ENCODE peak calls at places on chromosome 6, in five cellular contexts. O, U, A, D and E are unnamed samples.

GRCh38 chr6:40550096-40550731 is 37.0 kb downstream of the LRFN2 start:
- DNase-seq in O (peak), U (peak), D (no peak), A (peak), E (peak)

GRCh38 chr6:115071962-115072361 is 729.1 kb upstream of the HS3ST5 start:
- DNase-seq in U (no peak), A (no peak), O (peak), D (no peak), E (no peak)

GRCh38 chr6:27279513-27280063 is 32.1 kb downstream of the PRSS16 start:
- DNase-seq in O (no peak), A (no peak), D (no peak), U (no peak), E (no peak)

GRCh38 chr6:42251500-42251899 is 33.8 kb upstream of the MRPS10 start:
- DNase-seq in U (no peak), A (no peak), O (no peak), D (no peak), E (no peak)

GRCh38 chr6:80623066-80623815 is 516.8 kb downstream of the BCKDHB start:
- DNase-seq in A (no peak), D (no peak), O (no peak), U (no peak), E (no peak)

GRCh38 chr6:70396796-70397729 is 16.2 kb upstream of the FAM135A start:
- DNase-seq in U (no peak), D (no peak), A (no peak), O (no peak), E (no peak)

GRCh38 chr6:4888841-4889240 is 112.6 kb downstream of the CDYL start:
- DNase-seq in U (no peak), O (no peak), A (no peak), D (no peak), E (no peak)

GRCh38 chr6:94251878-94252277 is 832.5 kb upstream of the EPHA7 start:
- DNase-seq in D (no peak), A (no peak), U (no peak), O (no peak), E (no peak)

GRCh38 chr6:124319410-124319809 is 515.7 kb downstream of the NKAIN2 start:
- DNase-seq in U (no peak), D (no peak), O (no peak), A (no peak), E (no peak)

GRCh38 chr6:95780037-95780436 is 202.7 kb downstream of the MANEA start:
- DNase-seq in O (no peak), A (no peak), D (no peak), U (no peak), E (no peak)

GRCh38 chr6:106080106-106081095 is 5.7 kb upstream of the PRDM1 start:
- DNase-seq in A (no peak), O (no peak), U (no peak), D (no peak), E (no peak)

GRCh38 chr6:70079241-70079640 is 212.9 kb downstream of the COL19A1 start:
- DNase-seq in A (no peak), U (no peak), D (no peak), O (no peak), E (no peak)

GRCh38 chr6:141426400-141426980 is 706.2 kb upstream of the GJE1 start:
- DNase-seq in O (no peak), A (peak), D (no peak), U (no peak), E (no peak)

GRCh38 chr6:163416640-163417253 is 2.2 kb downstream of the QKI start:
- DNase-seq in D (no peak), O (peak), U (peak), A (no peak), E (peak)

GRCh38 chr6:166784691-166785090 is 157.6 kb upstream of the RPS6KA2 start:
- DNase-seq in A (no peak), O (no peak), D (no peak), U (no peak), E (no peak)

GRCh38 chr6:89073014-89073620 is 7.4 kb upstream of the PNRC1 start:
- DNase-seq in O (no peak), D (no peak), A (no peak), U (no peak), E (no peak)

GRCh38 chr6:30613251-30614043 is 3.6 kb downstream of the PPP1R10 start:
- DNase-seq in A (no peak), U (no peak), O (no peak), D (no peak), E (no peak)

GRCh38 chr6:133130863-133131262 is 110.3 kb upstream of the EYA4 start:
- DNase-seq in U (no peak), O (no peak), A (peak), D (no peak), E (peak)

GRCh38 chr6:125753218-125753936 is 3.9 kb downstream of the HEY2 start:
- DNase-seq in A (no peak), O (no peak), U (no peak), D (no peak), E (no peak)

GRCh38 chr6:137025786-137026730 is 18.7 kb downstream of the IL20RA start:
- DNase-seq in O (no peak), U (no peak), A (no peak), D (no peak), E (no peak)

GRCh38 chr6:48541669-48542068 is 430.7 kb upstream of the PTCHD4 start:
- DNase-seq in D (no peak), U (no peak), A (no peak), O (no peak), E (no peak)

GRCh38 chr6:157841211-157841840 is 18.3 kb downstream of the SNX9 start:
- DNase-seq in A (no peak), O (no peak), D (no peak), U (no peak), E (no peak)

GRCh38 chr6:107648983-107649382 is 159.1 kb downstream of the SOBP start:
- DNase-seq in U (no peak), D (no peak), O (no peak), A (no peak), E (no peak)

GRCh38 chr6:150263765-150264415 is 104.9 kb upstream of the IYD start:
- DNase-seq in O (no peak), A (no peak), D (no peak), U (peak), E (no peak)

GRCh38 chr6:162068340-162068739 is 659.2 kb downstream of the PRKN start:
- DNase-seq in D (no peak), O (no peak), A (no peak), U (no peak), E (no peak)

GRCh38 chr6:90691823-90692222 is 105.0 kb upstream of the MAP3K7 start:
- DNase-seq in O (no peak), A (no peak), U (no peak), D (no peak), E (no peak)

GRCh38 chr6:43921548-43922422 is 151.8 kb downstream of the VEGFA start:
- DNase-seq in D (no peak), U (no peak), A (no peak), O (no peak), E (no peak)